ENCODE peak calls at places on chromosomes 11 and 22, in five cellular contexts. One of them, this sample, is unnamed.
A peak's percentile ranks its signal among the peaks of the same experiment; 100 is the strongest.

GRCh38 chr22:41596776-41597634 is 7.4 kb upstream of the PMM1 start:
- DNase-seq in globus pallidus: peak; percentile 64
- DNase-seq in stimulated activated naive CD8-positive, alpha-beta T cell treated with anti-CD3 and anti-CD28 coated beads, Interleukin-15, Interleukin-2, amounts not matched to agents 100 U/mL and 50 U/mL, for 24 hours: peak; percentile 54
- DNase-seq in T-helper 9 cell: peak; percentile 9
- DNase-seq in GDM1: peak; percentile 36
- DNase-seq in this sample: no peak

GRCh38 chr11:129077191-129077590 is 114.9 kb downstream of the ARHGAP32 start:
- DNase-seq in GDM1: no peak
- DNase-seq in T-helper 9 cell: no peak
- DNase-seq in stimulated activated naive CD8-positive, alpha-beta T cell treated with anti-CD3 and anti-CD28 coated beads, Interleukin-15, Interleukin-2, amounts not matched to agents 100 U/mL and 50 U/mL, for 24 hours: no peak
- DNase-seq in globus pallidus: no peak
- DNase-seq in this sample: no peak

GRCh38 chr11:66976048-66976467 is 954 bp downstream of the C11orf86 start:
- DNase-seq in T-helper 9 cell: no peak
- DNase-seq in stimulated activated naive CD8-positive, alpha-beta T cell treated with anti-CD3 and anti-CD28 coated beads, Interleukin-15, Interleukin-2, amounts not matched to agents 100 U/mL and 50 U/mL, for 24 hours: peak; percentile 48
- DNase-seq in globus pallidus: no peak
- DNase-seq in GDM1: no peak
- DNase-seq in this sample: no peak

GRCh38 chr11:121524233-121524631 is 71.5 kb upstream of the SORL1-AS1 start:
- DNase-seq in stimulated activated naive CD8-positive, alpha-beta T cell treated with anti-CD3 and anti-CD28 coated beads, Interleukin-15, Interleukin-2, amounts not matched to agents 100 U/mL and 50 U/mL, for 24 hours: no peak
- DNase-seq in GDM1: no peak
- DNase-seq in globus pallidus: peak; percentile 60
- DNase-seq in T-helper 9 cell: no peak
- DNase-seq in this sample: no peak

GRCh38 chr22:27673839-27674238 is 127.7 kb downstream of the MN1 start:
- DNase-seq in stimulated activated naive CD8-positive, alpha-beta T cell treated with anti-CD3 and anti-CD28 coated beads, Interleukin-15, Interleukin-2, amounts not matched to agents 100 U/mL and 50 U/mL, for 24 hours: no peak
- DNase-seq in globus pallidus: peak; percentile 52
- DNase-seq in T-helper 9 cell: no peak
- DNase-seq in GDM1: no peak
- DNase-seq in this sample: no peak

GRCh38 chr11:91104237-91104636 is 881.4 kb upstream of the CHORDC1 start:
- DNase-seq in globus pallidus: no peak
- DNase-seq in stimulated activated naive CD8-positive, alpha-beta T cell treated with anti-CD3 and anti-CD28 coated beads, Interleukin-15, Interleukin-2, amounts not matched to agents 100 U/mL and 50 U/mL, for 24 hours: no peak
- DNase-seq in GDM1: no peak
- DNase-seq in T-helper 9 cell: no peak
- DNase-seq in this sample: peak; percentile 1

GRCh38 chr11:2762451-2762850 is 62.7 kb upstream of the KCNQ1OT1 start:
- DNase-seq in GDM1: no peak
- DNase-seq in globus pallidus: no peak
- DNase-seq in stimulated activated naive CD8-positive, alpha-beta T cell treated with anti-CD3 and anti-CD28 coated beads, Interleukin-15, Interleukin-2, amounts not matched to agents 100 U/mL and 50 U/mL, for 24 hours: no peak
- DNase-seq in T-helper 9 cell: no peak
- DNase-seq in this sample: no peak

GRCh38 chr22:32920032-32920628 is 118.6 kb downstream of the TIMP3 start:
- DNase-seq in T-helper 9 cell: no peak
- DNase-seq in GDM1: no peak
- DNase-seq in stimulated activated naive CD8-positive, alpha-beta T cell treated with anti-CD3 and anti-CD28 coated beads, Interleukin-15, Interleukin-2, amounts not matched to agents 100 U/mL and 50 U/mL, for 24 hours: no peak
- DNase-seq in globus pallidus: no peak
- DNase-seq in this sample: peak; percentile 36

GRCh38 chr22:37664249-37665101 is 6.0 kb downstream of the PDXP start:
- DNase-seq in globus pallidus: peak; percentile 97
- DNase-seq in T-helper 9 cell: no peak
- DNase-seq in stimulated activated naive CD8-positive, alpha-beta T cell treated with anti-CD3 and anti-CD28 coated beads, Interleukin-15, Interleukin-2, amounts not matched to agents 100 U/mL and 50 U/mL, for 24 hours: no peak
- DNase-seq in GDM1: no peak
- DNase-seq in this sample: no peak

GRCh38 chr11:37710031-37710430 is 1112.0 kb upstream of the RAG2 start:
- DNase-seq in stimulated activated naive CD8-positive, alpha-beta T cell treated with anti-CD3 and anti-CD28 coated beads, Interleukin-15, Interleukin-2, amounts not matched to agents 100 U/mL and 50 U/mL, for 24 hours: no peak
- DNase-seq in GDM1: no peak
- DNase-seq in globus pallidus: no peak
- DNase-seq in T-helper 9 cell: no peak
- DNase-seq in this sample: no peak

GRCh38 chr22:39577361-39577760 is 6.8 kb downstream of the CACNA1I start:
- DNase-seq in globus pallidus: no peak
- DNase-seq in GDM1: no peak
- DNase-seq in T-helper 9 cell: no peak
- DNase-seq in stimulated activated naive CD8-positive, alpha-beta T cell treated with anti-CD3 and anti-CD28 coated beads, Interleukin-15, Interleukin-2, amounts not matched to agents 100 U/mL and 50 U/mL, for 24 hours: no peak
- DNase-seq in this sample: no peak

GRCh38 chr11:70628881-70629844 is 230.8 kb downstream of the CTTN start:
- DNase-seq in globus pallidus: no peak
- DNase-seq in stimulated activated naive CD8-positive, alpha-beta T cell treated with anti-CD3 and anti-CD28 coated beads, Interleukin-15, Interleukin-2, amounts not matched to agents 100 U/mL and 50 U/mL, for 24 hours: no peak
- DNase-seq in T-helper 9 cell: no peak
- DNase-seq in GDM1: no peak
- DNase-seq in this sample: no peak

GRCh38 chr11:37905707-37906417 is 1307.8 kb upstream of the RAG2 start:
- DNase-seq in stimulated activated naive CD8-positive, alpha-beta T cell treated with anti-CD3 and anti-CD28 coated beads, Interleukin-15, Interleukin-2, amounts not matched to agents 100 U/mL and 50 U/mL, for 24 hours: no peak
- DNase-seq in T-helper 9 cell: no peak
- DNase-seq in globus pallidus: no peak
- DNase-seq in GDM1: no peak
- DNase-seq in this sample: no peak

GRCh38 chr11:30859709-30860108 is 273.6 kb upstream of the MPPED2 start:
- DNase-seq in GDM1: no peak
- DNase-seq in stimulated activated naive CD8-positive, alpha-beta T cell treated with anti-CD3 and anti-CD28 coated beads, Interleukin-15, Interleukin-2, amounts not matched to agents 100 U/mL and 50 U/mL, for 24 hours: no peak
- DNase-seq in T-helper 9 cell: no peak
- DNase-seq in globus pallidus: no peak
- DNase-seq in this sample: no peak

GRCh38 chr11:441418-442274 is at the start of gene ANO9:
- DNase-seq in GDM1: no peak
- DNase-seq in T-helper 9 cell: peak; percentile 59
- DNase-seq in stimulated activated naive CD8-positive, alpha-beta T cell treated with anti-CD3 and anti-CD28 coated beads, Interleukin-15, Interleukin-2, amounts not matched to agents 100 U/mL and 50 U/mL, for 24 hours: peak; percentile 68
- DNase-seq in globus pallidus: no peak
- DNase-seq in this sample: no peak

GRCh38 chr11:74255741-74256369 is 55.6 kb downstream of the P4HA3 start:
- DNase-seq in GDM1: peak; percentile 60
- DNase-seq in globus pallidus: peak; percentile 37
- DNase-seq in stimulated activated naive CD8-positive, alpha-beta T cell treated with anti-CD3 and anti-CD28 coated beads, Interleukin-15, Interleukin-2, amounts not matched to agents 100 U/mL and 50 U/mL, for 24 hours: peak; percentile 49
- DNase-seq in T-helper 9 cell: peak; percentile 16
- DNase-seq in this sample: no peak

GRCh38 chr22:50434849-50435700 is 39.8 kb downstream of the SBF1 start:
- DNase-seq in stimulated activated naive CD8-positive, alpha-beta T cell treated with anti-CD3 and anti-CD28 coated beads, Interleukin-15, Interleukin-2, amounts not matched to agents 100 U/mL and 50 U/mL, for 24 hours: no peak
- DNase-seq in GDM1: no peak
- DNase-seq in T-helper 9 cell: no peak
- DNase-seq in globus pallidus: no peak
- DNase-seq in this sample: no peak

GRCh38 chr22:22684605-22685561 is 40.5 kb downstream of the GGTLC2 start:
- DNase-seq in T-helper 9 cell: no peak
- DNase-seq in globus pallidus: no peak
- DNase-seq in stimulated activated naive CD8-positive, alpha-beta T cell treated with anti-CD3 and anti-CD28 coated beads, Interleukin-15, Interleukin-2, amounts not matched to agents 100 U/mL and 50 U/mL, for 24 hours: peak; percentile 28
- DNase-seq in GDM1: peak; percentile 22
- DNase-seq in this sample: peak; percentile 45

GRCh38 chr22:45608763-45609180 is 62.9 kb upstream of the ATXN10 start:
- DNase-seq in T-helper 9 cell: no peak
- DNase-seq in GDM1: peak; percentile 83
- DNase-seq in globus pallidus: no peak
- DNase-seq in stimulated activated naive CD8-positive, alpha-beta T cell treated with anti-CD3 and anti-CD28 coated beads, Interleukin-15, Interleukin-2, amounts not matched to agents 100 U/mL and 50 U/mL, for 24 hours: peak; percentile 20
- DNase-seq in this sample: no peak

GRCh38 chr22:46592390-46592872 is 27.8 kb upstream of the GRAMD4 start:
- DNase-seq in globus pallidus: peak; percentile 51
- DNase-seq in stimulated activated naive CD8-positive, alpha-beta T cell treated with anti-CD3 and anti-CD28 coated beads, Interleukin-15, Interleukin-2, amounts not matched to agents 100 U/mL and 50 U/mL, for 24 hours: peak; percentile 76
- DNase-seq in T-helper 9 cell: no peak
- DNase-seq in GDM1: peak; percentile 65
- DNase-seq in this sample: peak; percentile 12

GRCh38 chr11:124745835-124746620 is 6.0 kb downstream of the VSIG2 start:
- DNase-seq in globus pallidus: no peak
- DNase-seq in GDM1: no peak
- DNase-seq in T-helper 9 cell: no peak
- DNase-seq in stimulated activated naive CD8-positive, alpha-beta T cell treated with anti-CD3 and anti-CD28 coated beads, Interleukin-15, Interleukin-2, amounts not matched to agents 100 U/mL and 50 U/mL, for 24 hours: peak; percentile 57
- DNase-seq in this sample: no peak

GRCh38 chr22:44728761-44729261 is 23.6 kb upstream of the ARHGAP8 start:
- DNase-seq in GDM1: no peak
- DNase-seq in stimulated activated naive CD8-positive, alpha-beta T cell treated with anti-CD3 and anti-CD28 coated beads, Interleukin-15, Interleukin-2, amounts not matched to agents 100 U/mL and 50 U/mL, for 24 hours: no peak
- DNase-seq in T-helper 9 cell: no peak
- DNase-seq in globus pallidus: no peak
- DNase-seq in this sample: no peak

GRCh38 chr11:114098927-114099326 is 39.4 kb downstream of the ZBTB16 start:
- DNase-seq in T-helper 9 cell: no peak
- DNase-seq in stimulated activated naive CD8-positive, alpha-beta T cell treated with anti-CD3 and anti-CD28 coated beads, Interleukin-15, Interleukin-2, amounts not matched to agents 100 U/mL and 50 U/mL, for 24 hours: no peak
- DNase-seq in globus pallidus: no peak
- DNase-seq in GDM1: no peak
- DNase-seq in this sample: no peak

GRCh38 chr11:57417056-57417455 is 9.9 kb downstream of the SLC43A3 start:
- DNase-seq in T-helper 9 cell: no peak
- DNase-seq in globus pallidus: no peak
- DNase-seq in GDM1: no peak
- DNase-seq in stimulated activated naive CD8-positive, alpha-beta T cell treated with anti-CD3 and anti-CD28 coated beads, Interleukin-15, Interleukin-2, amounts not matched to agents 100 U/mL and 50 U/mL, for 24 hours: no peak
- DNase-seq in this sample: peak; percentile 48

GRCh38 chr11:45771194-45771941 is 33.6 kb upstream of the SLC35C1 start:
- DNase-seq in stimulated activated naive CD8-positive, alpha-beta T cell treated with anti-CD3 and anti-CD28 coated beads, Interleukin-15, Interleukin-2, amounts not matched to agents 100 U/mL and 50 U/mL, for 24 hours: peak; percentile 82
- DNase-seq in globus pallidus: peak; percentile 43
- DNase-seq in T-helper 9 cell: peak; percentile 69
- DNase-seq in GDM1: peak; percentile 34
- DNase-seq in this sample: peak; percentile 15

GRCh38 chr11:120372296-120372695 is 36.1 kb downstream of the ARHGEF12 start:
- DNase-seq in globus pallidus: no peak
- DNase-seq in GDM1: no peak
- DNase-seq in T-helper 9 cell: no peak
- DNase-seq in stimulated activated naive CD8-positive, alpha-beta T cell treated with anti-CD3 and anti-CD28 coated beads, Interleukin-15, Interleukin-2, amounts not matched to agents 100 U/mL and 50 U/mL, for 24 hours: no peak
- DNase-seq in this sample: no peak

GRCh38 chr22:42942351-42942750 is 72.6 kb downstream of the PACSIN2 start:
- DNase-seq in T-helper 9 cell: no peak
- DNase-seq in stimulated activated naive CD8-positive, alpha-beta T cell treated with anti-CD3 and anti-CD28 coated beads, Interleukin-15, Interleukin-2, amounts not matched to agents 100 U/mL and 50 U/mL, for 24 hours: no peak
- DNase-seq in globus pallidus: no peak
- DNase-seq in GDM1: no peak
- DNase-seq in this sample: no peak